ENCODE peak calls at places on chromosome 22, in six cellular contexts. H is anterior cingulate cortex, S is skeletal muscle cell, C is non-pigmented ciliary epithelial cell, P is NCI-H2029 treated with DMSO at 0.1 percent for 48 hours, M is GDM1. K is an unnamed sample.

GRCh38 chr22:36433318-36434231 is 45.8 kb upstream of the MYH9 start:
- DNase-seq in H (no peak), S (no peak), C (no peak), P (peak), M (no peak), K (no peak)

GRCh38 chr22:42439821-42440674 is 7.8 kb upstream of the NFAM1 start:
- DNase-seq in H (no peak), S (no peak), C (no peak), P (no peak), M (peak), K (no peak)

GRCh38 chr22:24433001-24433867 is 5.8 kb downstream of the ADORA2A start:
- DNase-seq in H (no peak), S (no peak), C (no peak), P (no peak), M (no peak), K (no peak)

GRCh38 chr22:45807156-45807915 is 135.7 kb downstream of the ATXN10 start:
- DNase-seq in H (no peak), S (no peak), C (no peak), P (no peak), M (no peak), K (no peak)

GRCh38 chr22:19644314-19645223 is 69.7 kb upstream of the SEPTIN5 start:
- DNase-seq in H (no peak), S (no peak), C (no peak), P (no peak), M (no peak), K (no peak)

GRCh38 chr22:40919446-40919845 is 31.7 kb upstream of the RBX1 start:
- DNase-seq in H (no peak), S (no peak), C (no peak), P (no peak), M (no peak), K (peak)

GRCh38 chr22:23829845-23830372 is 8.9 kb downstream of the DERL3 start:
- DNase-seq in H (no peak), S (peak), C (peak), P (no peak), M (no peak), K (peak)

GRCh38 chr22:32706149-32706548 is 95.4 kb upstream of the TIMP3 start:
- DNase-seq in H (no peak), S (no peak), C (no peak), P (no peak), M (no peak), K (no peak)

GRCh38 chr22:32055069-32055468 is 12.0 kb downstream of the SLC5A1 start:
- DNase-seq in H (no peak), S (no peak), C (no peak), P (no peak), M (no peak), K (no peak)

GRCh38 chr22:29827091-29827490 is 11.0 kb downstream of the ASCC2 start:
- DNase-seq in H (no peak), S (no peak), C (no peak), P (no peak), M (no peak), K (no peak)

GRCh38 chr22:27642104-27642800 is 159.3 kb downstream of the MN1 start:
- DNase-seq in H (peak), S (no peak), C (no peak), P (no peak), M (no peak), K (no peak)

GRCh38 chr22:39422721-39423120 is 23.1 kb downstream of the TAB1 start:
- DNase-seq in H (no peak), S (no peak), C (no peak), P (no peak), M (no peak), K (no peak)

GRCh38 chr22:32905400-32905799 is 103.9 kb downstream of the TIMP3 start:
- DNase-seq in H (no peak), S (no peak), C (no peak), P (no peak), M (no peak), K (no peak)

GRCh38 chr22:41140365-41140957 is 48.1 kb downstream of the EP300 start:
- DNase-seq in H (peak), S (no peak), C (no peak), P (no peak), M (no peak), K (no peak)

GRCh38 chr22:40193429-40194421 is 16.0 kb downstream of the TNRC6B start:
- DNase-seq in H (no peak), S (no peak), C (no peak), P (no peak), M (no peak), K (no peak)

GRCh38 chr22:25835348-25835747 is 93.4 kb downstream of the MYO18B start:
- DNase-seq in H (no peak), S (no peak), C (no peak), P (no peak), M (no peak), K (no peak)

GRCh38 chr22:23565288-23565941 is 14.7 kb downstream of the IGLL1 start:
- DNase-seq in H (no peak), S (no peak), C (no peak), P (no peak), M (no peak), K (no peak)

GRCh38 chr22:32994046-32994827 is 63.9 kb downstream of the SYN3 start:
- DNase-seq in H (peak), S (no peak), C (no peak), P (no peak), M (no peak), K (no peak)

GRCh38 chr22:25368271-25368670 is 148.8 kb downstream of the CRYBB2 start:
- DNase-seq in H (no peak), S (peak), C (peak), P (no peak), M (no peak), K (no peak)

GRCh38 chr22:39797528-39798147 is 95.9 kb downstream of the ENTHD1 start:
- DNase-seq in H (no peak), S (no peak), C (no peak), P (no peak), M (no peak), K (no peak)

GRCh38 chr22:49206281-49206680 is 621.4 kb downstream of the BRD1 start:
- DNase-seq in H (no peak), S (no peak), C (no peak), P (no peak), M (no peak), K (no peak)